ENCODE peak calls at places on chromosomes 6 and 20, in nine cellular contexts. M is mucosa of descending colon, G is WTC11, F is astrocyte, T is fibroblast of pulmonary artery, P is endothelial cell, R is stomach, E is MCF 10A, J is right atrium auricular region. K is an unnamed sample.

GRCh38 chr6:152259234-152259633 is 377.9 kb downstream of the SYNE1 start:
- DNase-seq in P (no peak), R (no peak), F (no peak), G (no peak), M (no peak), J (no peak), T (no peak), E (no peak), K (no peak)

GRCh38 chr20:32510601-32511357 is 74.4 kb downstream of the NOL4L start:
- DNase-seq in J (no peak), P (peak; percentile 39), F (no peak), E (no peak), R (peak; percentile 58), T (no peak), G (no peak), M (peak; percentile 33), K (no peak)

GRCh38 chr6:85672623-85673022 is 29.9 kb upstream of the SYNCRIP start:
- DNase-seq in M (no peak), R (no peak), G (no peak), F (no peak), T (no peak), E (no peak), J (no peak), P (no peak), K (no peak)

GRCh38 chr20:44039147-44039546 is 124.5 kb downstream of the TOX2 start:
- DNase-seq in F (no peak), E (no peak), G (no peak), T (no peak), J (no peak), R (peak; percentile 15), M (no peak), P (no peak), K (no peak)

GRCh38 chr20:23666698-23667097 is 22.1 kb downstream of the CST4 start:
- DNase-seq in G (no peak), R (no peak), M (no peak), E (no peak), F (no peak), T (no peak), P (no peak), J (peak; percentile 54), K (no peak)

GRCh38 chr6:22432060-22432459 is 135.2 kb upstream of the PRL start:
- DNase-seq in J (no peak), P (no peak), F (no peak), T (no peak), R (no peak), E (no peak), G (no peak), M (no peak), K (no peak)

GRCh38 chr20:4811661-4812181 is 90.0 kb downstream of the PRND start:
- DNase-seq in G (no peak), F (no peak), E (no peak), T (no peak), P (no peak), M (peak; percentile 88), J (peak; percentile 77), R (peak; percentile 67), K (no peak)

GRCh38 chr20:51136326-51136725 is 113.4 kb upstream of the KCNG1 start:
- DNase-seq in M (no peak), E (no peak), R (no peak), J (no peak), F (no peak), T (no peak), P (no peak), G (no peak), K (no peak)

GRCh38 chr6:35218021-35218420 is 4.3 kb downstream of the SCUBE3 start:
- DNase-seq in T (peak; percentile 58), F (peak; percentile 31), P (no peak), M (no peak), G (no peak), E (no peak), R (no peak), J (no peak), K (no peak)

GRCh38 chr20:56439784-56440291 is 27.8 kb downstream of the CASS4 start:
- DNase-seq in M (no peak), E (no peak), F (peak; percentile 100), G (no peak), J (peak; percentile 73), P (no peak), R (peak; percentile 35), T (peak; percentile 99), K (no peak)

GRCh38 chr20:47533518-47534062 is 31.9 kb downstream of the NCOA3 start:
- DNase-seq in T (no peak), J (no peak), F (no peak), M (no peak), G (no peak), P (no peak), E (no peak), R (no peak), K (no peak)

GRCh38 chr20:47532002-47532401 is 30.3 kb downstream of the NCOA3 start:
- DNase-seq in R (no peak), M (no peak), F (no peak), G (no peak), J (no peak), T (no peak), E (no peak), P (no peak), K (no peak)

GRCh38 chr20:47535994-47536393 is 34.3 kb downstream of the NCOA3 start:
- DNase-seq in T (no peak), F (no peak), R (no peak), E (no peak), M (no peak), P (no peak), J (no peak), G (no peak), K (no peak)

GRCh38 chr20:47534405-47534804 is 32.7 kb downstream of the NCOA3 start:
- DNase-seq in R (no peak), M (no peak), F (no peak), E (no peak), J (no peak), P (no peak), T (no peak), G (no peak), K (no peak)

DNA sequence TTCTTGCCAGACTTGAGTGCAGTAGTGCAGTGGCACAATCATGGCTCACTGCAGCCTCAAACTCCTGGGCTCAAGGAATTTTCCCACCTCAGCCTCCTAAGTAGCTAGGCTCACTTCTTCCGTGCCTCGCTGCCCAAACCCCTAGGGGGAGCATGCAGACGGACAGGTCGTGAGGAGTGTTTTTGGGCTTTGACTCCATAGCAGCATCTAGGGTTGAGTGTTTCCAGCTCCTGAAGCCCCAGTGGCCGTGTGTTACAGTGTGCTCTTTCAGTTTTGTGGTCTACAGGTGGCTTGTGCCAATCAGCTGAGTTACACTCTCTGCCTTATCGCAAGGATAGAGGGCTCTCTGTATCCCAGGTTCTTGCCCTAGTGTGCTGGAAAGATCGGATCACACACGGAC is 33.4 kb downstream of the NCOA3 start:
- DNase-seq in M (no peak), T (no peak), R (no peak), J (no peak), G (peak; percentile 77), F (no peak), P (peak; percentile 29), E (no peak), K (no peak)
- TF ChIP-seq CTCF in M (no peak), T (no peak), R (no peak), J (no peak), G (peak; percentile 19), F (no peak), P (no peak), E (no peak), K (peak; percentile 23)

GRCh38 chr6:73898599-73898998 is 202.6 kb downstream of the CD109 start:
- DNase-seq in F (no peak), T (peak; percentile 4), J (no peak), P (no peak), G (no peak), R (no peak), M (no peak), E (peak; percentile 9), K (no peak)
- TF ChIP-seq CTCF in F (no peak), T (peak; percentile 11), J (no peak), P (no peak), G (no peak), R (no peak), M (no peak), E (no peak), K (no peak)

GRCh38 chr20:53291548-53291947 is 302.1 kb downstream of the ZNF217 start:
- DNase-seq in G (peak; percentile 70), P (peak; percentile 43), R (no peak), F (no peak), E (peak; percentile 32), T (no peak), J (no peak), M (no peak), K (no peak)
- TF ChIP-seq CTCF in G (peak; percentile 40), P (peak; percentile 60), R (no peak), F (no peak), E (no peak), T (peak; percentile 2), J (no peak), M (no peak), K (peak; percentile 12)

GRCh38 chr6:3340358-3340798 is 81.6 kb downstream of the PSMG4 start:
- DNase-seq in G (no peak), R (no peak), T (no peak), F (peak; percentile 45), P (no peak), E (no peak), M (no peak), J (no peak), K (no peak)

GRCh38 chr6:3335169-3335568 is 76.4 kb downstream of the PSMG4 start:
- DNase-seq in R (no peak), M (no peak), F (no peak), G (no peak), T (no peak), P (no peak), J (no peak), E (no peak), K (no peak)

GRCh38 chr6:3336859-3337515 is 78.2 kb downstream of the PSMG4 start:
- DNase-seq in M (no peak), G (no peak), P (no peak), J (no peak), F (no peak), E (no peak), T (no peak), R (peak; percentile 49), K (no peak)

GRCh38 chr6:3336066-3336786 is 77.5 kb downstream of the PSMG4 start:
- DNase-seq in E (no peak), F (no peak), G (no peak), T (no peak), J (no peak), P (no peak), M (no peak), R (no peak), K (no peak)

DNA sequence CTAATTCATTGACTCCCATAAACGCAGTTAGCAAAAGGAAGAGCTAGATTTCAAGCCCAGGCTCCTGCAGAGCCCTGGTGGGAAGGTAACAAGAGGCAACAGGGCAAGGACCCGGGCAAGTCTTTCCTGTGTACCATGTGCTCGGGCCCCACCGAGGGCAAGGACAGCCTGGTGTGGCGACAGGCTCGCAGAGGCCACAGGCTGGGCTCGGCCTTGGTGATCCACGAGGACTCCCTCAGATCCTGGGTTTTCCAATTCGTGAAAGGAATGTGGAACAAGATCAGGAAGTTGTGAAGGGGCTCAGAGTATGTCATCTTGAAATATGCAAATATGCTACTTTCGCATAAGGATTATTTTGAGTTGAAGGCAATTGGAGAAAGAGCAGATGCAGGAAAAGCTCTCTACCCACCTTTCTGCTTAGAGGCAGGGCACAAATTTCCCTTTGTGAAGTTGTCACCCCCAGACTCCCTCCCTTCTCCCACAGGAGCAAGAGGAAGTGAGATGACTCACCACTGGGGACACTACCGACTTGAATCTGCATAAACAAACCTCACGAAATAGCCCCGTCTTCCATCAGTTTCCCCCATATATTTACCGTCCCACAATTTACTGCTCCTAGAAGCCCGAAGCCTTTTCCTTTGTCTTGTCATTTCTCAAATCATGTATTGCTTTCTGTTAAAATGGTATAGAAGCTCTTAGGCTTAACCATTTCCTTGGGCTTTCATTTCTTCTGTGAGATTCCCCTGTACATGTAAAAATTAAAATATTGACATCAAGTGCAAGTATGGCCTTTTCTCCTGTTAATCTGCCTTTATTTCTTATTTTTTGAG is 79.0 kb downstream of the PSMG4 start:
- DNase-seq in F (peak; percentile 42), P (no peak), J (no peak), M (no peak), G (no peak), E (peak; percentile 56), R (no peak), T (peak; percentile 46), K (no peak)
- TF ChIP-seq CTCF in F (no peak), P (no peak), J (no peak), M (no peak), G (no peak), E (no peak), R (no peak), T (peak; percentile 9), K (no peak)